ENCODE peak calls at places on chromosomes 1 and 21, in five cellular contexts. Y is activated naive CD4-positive, alpha-beta T cell treated with anti-CD3 and anti-CD28 coated beads, Interleukin-2, amount 50 U/mL, for 16 hours; E is BJ; W is dermis microvascular lymphatic vessel endothelial cell; F is caudate nucleus. C is an unnamed sample.

GRCh38 chr21:18744840-18745239 is 341.3 kb upstream of the TMPRSS15 start:
- DNase-seq in Y (no peak), E (no peak), W (no peak), F (no peak), C (no peak)

GRCh38 chr1:38308780-38309179 is 262.2 kb upstream of the POU3F1 start:
- DNase-seq in W (no peak), Y (no peak), F (no peak), E (no peak), C (no peak)

GRCh38 chr1:64042331-64043100 is 160.9 kb upstream of the UBE2U start:
- DNase-seq in W (peak), Y (no peak), F (no peak), E (peak), C (no peak)

GRCh38 chr1:33181038-33181861 is 593 bp downstream of the TRIM62 start:
- DNase-seq in F (no peak), W (peak), Y (peak), E (no peak), C (peak)

GRCh38 chr1:95197616-95198252 is 36.3 kb upstream of the RWDD3 start:
- DNase-seq in Y (no peak), W (no peak), E (peak), F (no peak), C (no peak)

GRCh38 chr1:232183266-232183800 is 446.6 kb downstream of the SIPA1L2 start:
- DNase-seq in E (no peak), F (no peak), W (no peak), Y (no peak), C (no peak)

GRCh38 chr21:33026878-33027400 is 1.2 kb downstream of the OLIG2 start:
- DNase-seq in W (no peak), E (no peak), Y (no peak), F (no peak), C (no peak)

GRCh38 chr1:222916067-222916466 is 101.2 kb downstream of the DISP1 start:
- DNase-seq in E (no peak), W (no peak), F (no peak), Y (no peak), C (no peak)

GRCh38 chr1:53272349-53272748 is 34.0 kb upstream of the MAGOH start:
- DNase-seq in E (no peak), W (no peak), F (no peak), Y (no peak), C (no peak)

GRCh38 chr1:220700591-220701179 is 10.5 kb downstream of the C1orf115 start:
- DNase-seq in Y (no peak), E (no peak), W (no peak), F (no peak), C (no peak)

GRCh38 chr21:45167796-45168222 is 93.4 kb downstream of the ADARB1 start:
- DNase-seq in Y (no peak), F (no peak), W (no peak), E (peak), C (no peak)

GRCh38 chr1:223788746-223789415 is 56.9 kb downstream of the TP53BP2 start:
- DNase-seq in W (no peak), Y (no peak), F (no peak), E (no peak), C (no peak)

GRCh38 chr21:42155045-42155855 is 63.7 kb upstream of the ABCG1 start:
- DNase-seq in Y (no peak), W (no peak), E (no peak), F (no peak), C (no peak)

GRCh38 chr1:164716992-164717703 is 158.2 kb downstream of the PBX1 start:
- DNase-seq in F (no peak), Y (no peak), E (no peak), W (no peak), C (no peak)

GRCh38 chr1:46520063-46520911 is 30.7 kb downstream of the DMBX1 start:
- DNase-seq in E (peak), Y (no peak), W (no peak), F (no peak), C (no peak)

GRCh38 chr1:93615201-93616150 is 66.2 kb downstream of the BCAR3 start:
- DNase-seq in Y (peak), F (no peak), E (peak), W (peak), C (no peak)

GRCh38 chr1:202144510-202145324 is at the start of gene ARL8A:
- DNase-seq in F (peak), Y (peak), W (peak), E (no peak), C (peak)

GRCh38 chr1:9048551-9048950 is 20.9 kb downstream of the SLC2A5 start:
- DNase-seq in Y (no peak), W (no peak), F (no peak), E (no peak), C (no peak)

GRCh38 chr1:147077523-147077922 is 94.7 kb downstream of the PRKAB2 start:
- DNase-seq in F (no peak), E (no peak), W (no peak), Y (no peak), C (no peak)

GRCh38 chr1:164907666-164908065 is 348.7 kb downstream of the PBX1 start:
- DNase-seq in F (no peak), E (no peak), W (no peak), Y (no peak), C (no peak)

GRCh38 chr1:208185801-208186201 is 58.4 kb downstream of the PLXNA2 start:
- DNase-seq in Y (no peak), E (no peak), F (peak), W (no peak), C (no peak)

GRCh38 chr1:223203011-223203410 is 60.0 kb upstream of the TLR5 start:
- DNase-seq in Y (no peak), E (no peak), W (no peak), F (no peak), C (no peak)

GRCh38 chr1:27884182-27884954 is 12.0 kb downstream of the THEMIS2 start:
- DNase-seq in F (no peak), Y (no peak), E (no peak), W (no peak), C (peak)

GRCh38 chr21:38506606-38507331 is 8.5 kb upstream of the ERG start:
- DNase-seq in F (no peak), E (no peak), Y (no peak), W (peak), C (no peak)

C was measured in D341Med.